ENCODE peak calls at places on chromosomes 12 and 14, in ten cellular contexts. K is mesothelial cell of epicardium, A is WTC11, M is cardiac fibroblast, N is IMR-90, B is GM20000, T is bronchial epithelial cell, X is upper lobe of right lung, S is prostate gland, Z is pancreas. D is an unnamed sample.
A peak's percentile ranks its signal among the peaks of the same experiment; 100 is the strongest.

GRCh38 chr12:121653999-121654398 is 15.5 kb downstream of the MORN3 start:
- DNase-seq in B (no peak), T (no peak), M (no peak), N (no peak), A (no peak), S (no peak), K (no peak), Z (no peak), X (no peak), D (no peak)

GRCh38 chr12:75587340-75588106 is 76.1 kb upstream of the KRR1 start:
- DNase-seq in K (no peak), S (no peak), X (no peak), T (no peak), Z (no peak), B (no peak), M (peak; percentile 15), N (peak; percentile 52), A (no peak), D (no peak)

GRCh38 chr12:54394281-54394719 is 9.8 kb upstream of the ZNF385A start:
- DNase-seq in X (no peak), B (no peak), Z (no peak), K (peak; percentile 61), A (peak; percentile 80), S (peak; percentile 67), M (peak; percentile 69), N (peak; percentile 56), T (peak; percentile 67), D (no peak)

GRCh38 chr12:94202245-94203180 is 54.1 kb downstream of the PLXNC1 start:
- DNase-seq in M (no peak), T (peak; percentile 89), N (no peak), B (no peak), K (no peak), S (peak; percentile 27), Z (no peak), A (no peak), X (no peak), D (no peak)

GRCh38 chr12:116882742-116883141 is 1.5 kb upstream of the HRK start:
- DNase-seq in A (no peak), Z (no peak), S (no peak), B (peak; percentile 49), T (peak; percentile 24), K (no peak), M (peak; percentile 77), X (no peak), N (peak; percentile 61), D (no peak)

GRCh38 chr12:6863586-6864321 is 3.6 kb upstream of the TPI1 start:
- DNase-seq in K (no peak), X (no peak), N (no peak), S (no peak), T (no peak), B (no peak), Z (no peak), M (no peak), A (no peak), D (no peak)

GRCh38 chr14:105139831-105140239 is 28.7 kb downstream of the JAG2 start:
- DNase-seq in Z (no peak), T (no peak), A (no peak), M (no peak), N (no peak), K (no peak), X (no peak), S (no peak), B (no peak), D (no peak)

GRCh38 chr14:27278341-27278740 is 680.5 kb upstream of the NOVA1 start:
- DNase-seq in Z (no peak), K (no peak), A (no peak), B (no peak), S (no peak), N (no peak), M (no peak), T (no peak), X (no peak), D (no peak)

GRCh38 chr12:113534555-113534954 is 62.9 kb upstream of the LHX5 start:
- DNase-seq in A (no peak), K (no peak), M (no peak), X (no peak), T (no peak), N (no peak), B (no peak), Z (no peak), S (no peak), D (no peak)

GRCh38 chr12:113533842-113534375 is 62.2 kb upstream of the LHX5 start:
- DNase-seq in N (no peak), K (no peak), M (no peak), X (no peak), Z (no peak), A (no peak), S (no peak), T (no peak), B (no peak), D (no peak)

GRCh38 chr12:113524495-113524894 is 52.8 kb upstream of the LHX5 start:
- DNase-seq in T (no peak), Z (no peak), B (no peak), A (peak; percentile 55), K (no peak), X (no peak), S (no peak), M (no peak), N (no peak), D (no peak)

GRCh38 chr12:113525066-113525465 is 53.4 kb upstream of the LHX5 start:
- DNase-seq in N (no peak), T (no peak), X (no peak), B (no peak), M (no peak), A (no peak), K (no peak), S (no peak), Z (no peak), D (no peak)

DNA sequence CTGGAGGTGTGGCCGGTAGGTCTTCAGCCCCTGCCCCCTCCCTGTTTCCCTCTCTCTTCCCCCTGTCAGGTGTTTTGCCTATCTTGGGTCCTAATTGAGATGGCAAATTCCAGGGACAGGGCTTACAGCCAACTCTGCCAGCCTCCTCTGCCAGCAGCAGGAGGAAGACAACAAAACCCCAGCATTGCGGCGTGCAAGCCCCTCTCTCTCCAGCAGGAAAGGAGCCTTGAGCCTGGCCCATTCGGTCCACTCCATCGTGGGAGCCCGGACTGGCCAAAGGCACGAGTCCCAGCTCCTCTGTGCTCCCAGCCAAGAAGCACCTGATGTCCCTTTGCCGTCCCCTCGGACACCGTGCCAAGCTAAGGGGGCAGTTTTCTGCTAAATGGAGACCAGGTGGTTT is 56.9 kb upstream of the LHX5 start:
- DNase-seq in M (no peak), T (no peak), N (no peak), Z (no peak), X (no peak), B (no peak), S (no peak), K (no peak), A (peak; percentile 21), D (no peak)
- TF ChIP-seq CTCF in M (no peak), T (no peak), N (no peak), Z (no peak), X (no peak), B (no peak), S (no peak), K (no peak), A (no peak), D (no peak)

GRCh38 chr14:56488306-56488705 is 91.3 kb upstream of the TMEM260 start:
- DNase-seq in K (no peak), S (no peak), Z (no peak), N (no peak), B (no peak), A (no peak), M (no peak), X (no peak), T (peak; percentile 29), D (no peak)

GRCh38 chr14:56487090-56487667 is 92.4 kb upstream of the TMEM260 start:
- DNase-seq in X (no peak), Z (no peak), T (peak; percentile 17), M (peak; percentile 59), A (no peak), S (no peak), K (no peak), N (peak; percentile 32), B (no peak), D (no peak)

GRCh38 chr14:56487761-56488160 is 91.8 kb upstream of the TMEM260 start:
- DNase-seq in N (peak; percentile 67), M (peak; percentile 88), T (peak; percentile 96), A (no peak), Z (no peak), B (no peak), X (no peak), K (no peak), S (no peak), D (no peak)

DNA sequence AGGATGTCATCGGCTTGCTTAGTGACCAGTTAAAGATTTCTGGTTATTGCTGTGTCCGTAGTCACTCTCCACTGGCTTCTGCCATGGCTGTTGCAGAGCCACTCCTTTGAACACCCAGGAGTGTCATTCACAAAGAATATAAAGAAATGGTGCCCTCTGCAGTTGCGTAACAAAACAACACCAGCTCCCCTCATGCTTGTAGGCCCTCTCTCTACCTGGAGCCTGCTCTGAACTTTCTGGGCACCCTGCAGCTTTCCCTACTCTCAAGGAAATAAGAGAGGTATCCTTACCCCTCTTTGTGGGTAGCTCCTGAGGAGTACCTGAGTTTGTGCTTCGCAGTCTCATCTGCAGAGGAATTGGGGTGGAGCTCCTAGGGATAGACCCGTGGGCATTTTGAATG is 97.3 kb upstream of the TMEM260 start:
- DNase-seq in B (peak; percentile 8), M (peak; percentile 40), S (no peak), A (peak; percentile 58), T (peak; percentile 13), Z (no peak), K (no peak), N (peak; percentile 9), X (no peak), D (no peak)
- TF ChIP-seq CTCF in B (no peak), M (peak; percentile 20), S (no peak), A (no peak), T (peak; percentile 17), Z (no peak), K (no peak), N (peak; percentile 22), X (no peak), D (no peak)

GRCh38 chr12:89020689-89021088 is 331.6 kb downstream of the DUSP6 start:
- DNase-seq in T (no peak), M (no peak), K (no peak), Z (no peak), A (no peak), B (no peak), S (no peak), X (no peak), N (no peak), D (no peak)
- TF ChIP-seq CTCF in T (no peak), M (no peak), K (no peak), Z (no peak), A (no peak), B (no peak), S (no peak), X (no peak), N (no peak), D (no peak)

GRCh38 chr14:53807108-53807507 is 149.5 kb downstream of the BMP4 start:
- DNase-seq in K (no peak), N (no peak), M (no peak), A (no peak), T (no peak), X (no peak), B (no peak), S (no peak), Z (no peak), D (no peak)

GRCh38 chr14:53807580-53807979 is 149.0 kb downstream of the BMP4 start:
- DNase-seq in B (no peak), N (no peak), S (no peak), X (no peak), T (no peak), K (no peak), Z (no peak), A (no peak), M (peak; percentile 22), D (no peak)

GRCh38 chr14:53810221-53810620 is 146.4 kb downstream of the BMP4 start:
- DNase-seq in T (no peak), K (no peak), X (no peak), S (no peak), A (no peak), Z (no peak), N (no peak), M (no peak), B (no peak), D (no peak)

DNA sequence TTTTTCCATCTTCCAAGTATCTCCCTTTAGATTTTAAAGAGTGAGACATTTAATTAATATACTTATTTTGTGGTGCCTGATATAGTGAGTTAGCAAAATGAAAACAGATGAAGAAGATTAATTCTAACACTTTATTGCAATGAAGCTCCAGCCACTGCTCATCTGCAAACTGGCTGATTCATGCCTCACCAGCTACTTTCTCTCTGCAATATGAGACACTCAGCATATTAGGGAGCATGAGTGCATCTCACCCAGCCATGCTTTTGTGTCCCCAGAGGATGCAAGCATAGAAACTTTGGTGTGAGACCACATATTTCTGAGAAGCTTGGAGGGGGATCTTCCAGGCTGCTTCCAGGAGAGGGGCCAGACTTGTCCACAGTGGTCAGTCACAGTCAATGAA is 148.6 kb downstream of the BMP4 start:
- DNase-seq in N (no peak), X (no peak), Z (no peak), M (peak; percentile 6), B (no peak), S (no peak), T (no peak), A (no peak), K (no peak), D (no peak)
- TF ChIP-seq CTCF in N (no peak), X (no peak), Z (no peak), M (no peak), B (no peak), S (no peak), T (no peak), A (no peak), K (no peak), D (no peak)